ENCODE peak calls at places on chromosomes 6 and 20, in ten cellular contexts. One of them, this sample, is unnamed.

GRCh38 chr20:38997622-38998021 is 35.5 kb downstream of the DHX35 start:
- DNase-seq in GM12878: peak
- DNase-seq in foreskin fibroblast: no peak
- DNase-seq in choroid plexus epithelial cell: no peak
- DNase-seq in osteoblast: no peak
- DNase-seq in tibial artery: no peak
- DNase-seq in AG09309: no peak
- DNase-seq in activated CD8-positive, alpha-beta T cell treated with anti-CD3 and anti-CD28 coated beads for 36 hours: peak
- DNase-seq in cardiac muscle cell: no peak
- DNase-seq in RWPE1: no peak
- DNase-seq in this sample: no peak

GRCh38 chr6:88220493-88220892 is 54.3 kb upstream of the CNR1 start:
- DNase-seq in foreskin fibroblast: no peak
- DNase-seq in choroid plexus epithelial cell: peak
- DNase-seq in AG09309: no peak
- DNase-seq in activated CD8-positive, alpha-beta T cell treated with anti-CD3 and anti-CD28 coated beads for 36 hours: peak
- DNase-seq in RWPE1: peak
- DNase-seq in osteoblast: no peak
- DNase-seq in cardiac muscle cell: peak
- DNase-seq in tibial artery: no peak
- DNase-seq in GM12878: no peak
- DNase-seq in this sample: no peak

GRCh38 chr20:36927704-36928103 is 23.8 kb downstream of the SAMHD1 start:
- DNase-seq in choroid plexus epithelial cell: no peak
- DNase-seq in cardiac muscle cell: no peak
- DNase-seq in AG09309: no peak
- DNase-seq in GM12878: no peak
- DNase-seq in RWPE1: no peak
- DNase-seq in osteoblast: no peak
- DNase-seq in tibial artery: no peak
- DNase-seq in activated CD8-positive, alpha-beta T cell treated with anti-CD3 and anti-CD28 coated beads for 36 hours: no peak
- DNase-seq in foreskin fibroblast: no peak
- DNase-seq in this sample: no peak

GRCh38 chr20:6058684-6059295 is 4.9 kb upstream of the LRRN4 start:
- DNase-seq in AG09309: no peak
- DNase-seq in GM12878: no peak
- DNase-seq in activated CD8-positive, alpha-beta T cell treated with anti-CD3 and anti-CD28 coated beads for 36 hours: no peak
- DNase-seq in tibial artery: no peak
- DNase-seq in osteoblast: peak
- DNase-seq in foreskin fibroblast: no peak
- DNase-seq in choroid plexus epithelial cell: peak
- DNase-seq in RWPE1: no peak
- DNase-seq in cardiac muscle cell: peak
- DNase-seq in this sample: no peak

GRCh38 chr20:36378686-36379085 is 72.5 kb downstream of the DLGAP4 start:
- DNase-seq in AG09309: no peak
- DNase-seq in RWPE1: no peak
- DNase-seq in GM12878: no peak
- DNase-seq in tibial artery: no peak
- DNase-seq in activated CD8-positive, alpha-beta T cell treated with anti-CD3 and anti-CD28 coated beads for 36 hours: no peak
- DNase-seq in choroid plexus epithelial cell: no peak
- DNase-seq in osteoblast: no peak
- DNase-seq in foreskin fibroblast: no peak
- DNase-seq in cardiac muscle cell: no peak
- DNase-seq in this sample: no peak

GRCh38 chr20:17531537-17532025 is 402 bp upstream of the BFSP1 start:
- DNase-seq in GM12878: no peak
- DNase-seq in AG09309: no peak
- DNase-seq in activated CD8-positive, alpha-beta T cell treated with anti-CD3 and anti-CD28 coated beads for 36 hours: no peak
- DNase-seq in foreskin fibroblast: no peak
- DNase-seq in tibial artery: no peak
- DNase-seq in osteoblast: no peak
- DNase-seq in RWPE1: no peak
- DNase-seq in cardiac muscle cell: no peak
- DNase-seq in choroid plexus epithelial cell: no peak
- DNase-seq in this sample: no peak

GRCh38 chr6:45679631-45680030 is 301.9 kb upstream of the SUPT3H start:
- DNase-seq in activated CD8-positive, alpha-beta T cell treated with anti-CD3 and anti-CD28 coated beads for 36 hours: no peak
- DNase-seq in foreskin fibroblast: no peak
- DNase-seq in tibial artery: no peak
- DNase-seq in AG09309: no peak
- DNase-seq in RWPE1: no peak
- DNase-seq in GM12878: no peak
- DNase-seq in osteoblast: no peak
- DNase-seq in cardiac muscle cell: no peak
- DNase-seq in choroid plexus epithelial cell: no peak
- DNase-seq in this sample: no peak

GRCh38 chr20:5570442-5570841 is 179.8 kb upstream of the SHLD1 start:
- DNase-seq in RWPE1: no peak
- DNase-seq in AG09309: no peak
- DNase-seq in activated CD8-positive, alpha-beta T cell treated with anti-CD3 and anti-CD28 coated beads for 36 hours: no peak
- DNase-seq in GM12878: no peak
- DNase-seq in foreskin fibroblast: no peak
- DNase-seq in tibial artery: no peak
- DNase-seq in osteoblast: no peak
- DNase-seq in choroid plexus epithelial cell: no peak
- DNase-seq in cardiac muscle cell: no peak
- DNase-seq in this sample: no peak

GRCh38 chr20:15047100-15047499 is 709.7 kb upstream of the FLRT3 start:
- DNase-seq in tibial artery: no peak
- DNase-seq in foreskin fibroblast: no peak
- DNase-seq in RWPE1: no peak
- DNase-seq in activated CD8-positive, alpha-beta T cell treated with anti-CD3 and anti-CD28 coated beads for 36 hours: no peak
- DNase-seq in cardiac muscle cell: no peak
- DNase-seq in GM12878: no peak
- DNase-seq in osteoblast: no peak
- DNase-seq in choroid plexus epithelial cell: peak
- DNase-seq in AG09309: no peak
- DNase-seq in this sample: no peak

GRCh38 chr20:25685276-25686080 is 11.2 kb downstream of the ZNF337 start:
- DNase-seq in activated CD8-positive, alpha-beta T cell treated with anti-CD3 and anti-CD28 coated beads for 36 hours: no peak
- DNase-seq in AG09309: no peak
- DNase-seq in osteoblast: no peak
- DNase-seq in choroid plexus epithelial cell: no peak
- DNase-seq in RWPE1: no peak
- DNase-seq in cardiac muscle cell: no peak
- DNase-seq in tibial artery: no peak
- DNase-seq in foreskin fibroblast: no peak
- DNase-seq in GM12878: peak
- DNase-seq in this sample: no peak

GRCh38 chr6:26125015-26125690 is 37.9 kb downstream of the HFE start:
- DNase-seq in RWPE1: no peak
- DNase-seq in AG09309: no peak
- DNase-seq in foreskin fibroblast: no peak
- DNase-seq in osteoblast: no peak
- DNase-seq in tibial artery: no peak
- DNase-seq in activated CD8-positive, alpha-beta T cell treated with anti-CD3 and anti-CD28 coated beads for 36 hours: peak
- DNase-seq in GM12878: no peak
- DNase-seq in cardiac muscle cell: peak
- DNase-seq in choroid plexus epithelial cell: peak
- DNase-seq in this sample: no peak

GRCh38 chr20:24537210-24537609 is 67.8 kb downstream of the SYNDIG1 start:
- DNase-seq in tibial artery: no peak
- DNase-seq in RWPE1: no peak
- DNase-seq in choroid plexus epithelial cell: no peak
- DNase-seq in activated CD8-positive, alpha-beta T cell treated with anti-CD3 and anti-CD28 coated beads for 36 hours: no peak
- DNase-seq in GM12878: no peak
- DNase-seq in osteoblast: no peak
- DNase-seq in cardiac muscle cell: no peak
- DNase-seq in foreskin fibroblast: no peak
- DNase-seq in AG09309: no peak
- DNase-seq in this sample: no peak

GRCh38 chr6:165055231-165055630 is 254.2 kb downstream of the C6orf118 start:
- DNase-seq in activated CD8-positive, alpha-beta T cell treated with anti-CD3 and anti-CD28 coated beads for 36 hours: no peak
- DNase-seq in foreskin fibroblast: no peak
- DNase-seq in osteoblast: peak
- DNase-seq in GM12878: no peak
- DNase-seq in tibial artery: no peak
- DNase-seq in RWPE1: peak
- DNase-seq in AG09309: no peak
- DNase-seq in cardiac muscle cell: peak
- DNase-seq in choroid plexus epithelial cell: no peak
- DNase-seq in this sample: no peak

GRCh38 chr20:33373735-33374605 is 27.3 kb downstream of the CDK5RAP1 start:
- DNase-seq in osteoblast: peak
- DNase-seq in tibial artery: no peak
- DNase-seq in choroid plexus epithelial cell: peak
- DNase-seq in foreskin fibroblast: peak
- DNase-seq in cardiac muscle cell: peak
- DNase-seq in activated CD8-positive, alpha-beta T cell treated with anti-CD3 and anti-CD28 coated beads for 36 hours: no peak
- DNase-seq in AG09309: no peak
- DNase-seq in RWPE1: no peak
- DNase-seq in GM12878: no peak
- DNase-seq in this sample: no peak

GRCh38 chr6:23940466-23940865 is 185.5 kb upstream of the NRSN1 start:
- DNase-seq in AG09309: no peak
- DNase-seq in foreskin fibroblast: no peak
- DNase-seq in GM12878: no peak
- DNase-seq in choroid plexus epithelial cell: peak
- DNase-seq in osteoblast: no peak
- DNase-seq in cardiac muscle cell: no peak
- DNase-seq in activated CD8-positive, alpha-beta T cell treated with anti-CD3 and anti-CD28 coated beads for 36 hours: no peak
- DNase-seq in tibial artery: no peak
- DNase-seq in RWPE1: no peak
- DNase-seq in this sample: no peak

GRCh38 chr6:117191009-117191408 is 74.3 kb upstream of the VGLL2 start:
- DNase-seq in cardiac muscle cell: no peak
- DNase-seq in activated CD8-positive, alpha-beta T cell treated with anti-CD3 and anti-CD28 coated beads for 36 hours: no peak
- DNase-seq in tibial artery: no peak
- DNase-seq in foreskin fibroblast: no peak
- DNase-seq in GM12878: no peak
- DNase-seq in RWPE1: no peak
- DNase-seq in choroid plexus epithelial cell: no peak
- DNase-seq in AG09309: no peak
- DNase-seq in osteoblast: no peak
- DNase-seq in this sample: no peak

GRCh38 chr6:117191448-117191847 is 73.9 kb upstream of the VGLL2 start:
- DNase-seq in activated CD8-positive, alpha-beta T cell treated with anti-CD3 and anti-CD28 coated beads for 36 hours: no peak
- DNase-seq in GM12878: no peak
- DNase-seq in choroid plexus epithelial cell: no peak
- DNase-seq in osteoblast: no peak
- DNase-seq in foreskin fibroblast: no peak
- DNase-seq in cardiac muscle cell: no peak
- DNase-seq in tibial artery: no peak
- DNase-seq in AG09309: no peak
- DNase-seq in RWPE1: no peak
- DNase-seq in this sample: no peak

DNA sequence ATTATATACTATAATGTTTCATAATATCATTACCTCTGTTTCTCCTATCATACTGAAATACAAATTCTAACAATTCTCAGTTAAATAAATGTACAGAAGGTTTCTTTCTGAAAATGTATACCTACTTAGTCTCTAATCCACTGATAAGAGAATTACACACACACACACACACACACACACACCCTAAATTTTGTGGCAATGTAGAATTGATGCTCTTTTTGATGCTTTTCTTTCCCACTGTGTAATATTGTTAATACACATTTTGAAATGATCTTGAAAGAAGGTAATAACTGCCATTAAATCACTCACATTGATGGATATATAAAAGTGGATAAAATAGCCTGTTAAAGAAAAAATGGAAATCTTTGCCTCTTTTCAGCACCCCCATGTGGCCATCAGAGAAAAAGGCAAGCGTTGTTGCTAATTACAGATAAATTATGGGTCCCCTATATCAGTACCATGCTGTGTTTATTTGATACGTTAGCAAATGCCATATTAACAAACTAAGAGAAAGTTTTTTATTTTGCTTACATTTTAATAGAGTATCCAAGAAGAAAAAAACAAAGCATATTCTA is 76.6 kb upstream of the VGLL2 start:
- DNase-seq in cardiac muscle cell: no peak
- DNase-seq in AG09309: no peak
- DNase-seq in foreskin fibroblast: no peak
- DNase-seq in choroid plexus epithelial cell: peak
- DNase-seq in activated CD8-positive, alpha-beta T cell treated with anti-CD3 and anti-CD28 coated beads for 36 hours: no peak
- DNase-seq in tibial artery: no peak
- DNase-seq in osteoblast: no peak
- DNase-seq in GM12878: no peak
- DNase-seq in RWPE1: no peak
- DNase-seq in this sample: no peak
- TF ChIP-seq CTCF in cardiac muscle cell: peak
- TF ChIP-seq CTCF in AG09309: peak
- TF ChIP-seq CTCF in foreskin fibroblast: peak
- TF ChIP-seq CTCF in choroid plexus epithelial cell: peak
- TF ChIP-seq CTCF in activated CD8-positive, alpha-beta T cell treated with anti-CD3 and anti-CD28 coated beads for 36 hours: no peak
- TF ChIP-seq CTCF in tibial artery: no peak
- TF ChIP-seq CTCF in osteoblast: no peak
- TF ChIP-seq CTCF in GM12878: peak
- TF ChIP-seq CTCF in RWPE1: peak
- TF ChIP-seq CTCF in this sample: no peak

GRCh38 chr20:62407221-62407992 is at the start of gene CABLES2:
- DNase-seq in activated CD8-positive, alpha-beta T cell treated with anti-CD3 and anti-CD28 coated beads for 36 hours: peak
- DNase-seq in osteoblast: peak
- DNase-seq in cardiac muscle cell: peak
- DNase-seq in tibial artery: peak
- DNase-seq in RWPE1: peak
- DNase-seq in choroid plexus epithelial cell: peak
- DNase-seq in foreskin fibroblast: peak
- DNase-seq in AG09309: peak
- DNase-seq in GM12878: peak
- DNase-seq in this sample: peak
- TF ChIP-seq CTCF in activated CD8-positive, alpha-beta T cell treated with anti-CD3 and anti-CD28 coated beads for 36 hours: no peak
- TF ChIP-seq CTCF in osteoblast: no peak
- TF ChIP-seq CTCF in cardiac muscle cell: no peak
- TF ChIP-seq CTCF in tibial artery: no peak
- TF ChIP-seq CTCF in RWPE1: peak
- TF ChIP-seq CTCF in choroid plexus epithelial cell: no peak
- TF ChIP-seq CTCF in foreskin fibroblast: no peak
- TF ChIP-seq CTCF in AG09309: no peak
- TF ChIP-seq CTCF in GM12878: peak
- TF ChIP-seq CTCF in this sample: no peak

GRCh38 chr6:27312950-27313271 is 838 bp upstream of the POM121L2 start:
- DNase-seq in RWPE1: no peak
- DNase-seq in cardiac muscle cell: no peak
- DNase-seq in activated CD8-positive, alpha-beta T cell treated with anti-CD3 and anti-CD28 coated beads for 36 hours: no peak
- DNase-seq in foreskin fibroblast: no peak
- DNase-seq in AG09309: no peak
- DNase-seq in GM12878: no peak
- DNase-seq in tibial artery: no peak
- DNase-seq in choroid plexus epithelial cell: no peak
- DNase-seq in osteoblast: no peak
- DNase-seq in this sample: no peak
- TF ChIP-seq CTCF in RWPE1: peak
- TF ChIP-seq CTCF in cardiac muscle cell: no peak
- TF ChIP-seq CTCF in activated CD8-positive, alpha-beta T cell treated with anti-CD3 and anti-CD28 coated beads for 36 hours: peak
- TF ChIP-seq CTCF in foreskin fibroblast: no peak
- TF ChIP-seq CTCF in AG09309: no peak
- TF ChIP-seq CTCF in GM12878: no peak
- TF ChIP-seq CTCF in tibial artery: no peak
- TF ChIP-seq CTCF in choroid plexus epithelial cell: no peak
- TF ChIP-seq CTCF in osteoblast: no peak
- TF ChIP-seq CTCF in this sample: no peak

DNA sequence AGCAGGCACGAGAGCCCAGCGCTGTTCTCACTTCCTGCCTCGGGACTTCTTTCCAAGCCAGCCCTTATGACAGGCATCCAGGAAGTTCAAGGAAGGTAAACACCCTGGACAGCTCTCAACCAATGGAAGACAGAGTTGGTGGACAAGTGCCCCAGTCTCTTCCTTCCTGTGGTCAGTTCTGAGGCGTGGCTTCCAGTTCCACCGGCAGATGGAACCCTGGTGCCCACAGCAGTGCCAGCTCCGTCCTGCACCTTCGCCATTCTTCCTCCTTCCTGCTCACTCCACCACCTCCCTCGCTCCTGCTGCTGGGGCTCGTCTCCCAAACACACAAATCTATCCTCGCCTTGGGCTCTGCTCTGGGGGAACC is 162.8 kb downstream of the GRM4 start:
- DNase-seq in RWPE1: no peak
- DNase-seq in tibial artery: peak
- DNase-seq in osteoblast: peak
- DNase-seq in activated CD8-positive, alpha-beta T cell treated with anti-CD3 and anti-CD28 coated beads for 36 hours: no peak
- DNase-seq in choroid plexus epithelial cell: peak
- DNase-seq in AG09309: no peak
- DNase-seq in foreskin fibroblast: no peak
- DNase-seq in GM12878: no peak
- DNase-seq in cardiac muscle cell: peak
- DNase-seq in this sample: no peak
- TF ChIP-seq CTCF in RWPE1: no peak
- TF ChIP-seq CTCF in tibial artery: no peak
- TF ChIP-seq CTCF in osteoblast: no peak
- TF ChIP-seq CTCF in activated CD8-positive, alpha-beta T cell treated with anti-CD3 and anti-CD28 coated beads for 36 hours: no peak
- TF ChIP-seq CTCF in choroid plexus epithelial cell: no peak
- TF ChIP-seq CTCF in AG09309: peak
- TF ChIP-seq CTCF in foreskin fibroblast: no peak
- TF ChIP-seq CTCF in GM12878: no peak
- TF ChIP-seq CTCF in cardiac muscle cell: no peak
- TF ChIP-seq CTCF in this sample: no peak